ENCODE peak calls at places on chromosomes 12 and 14, in nine cellular contexts. One of them, this sample, is unnamed.

GRCh38 chr14:67396381-67396965 is 15.5 kb downstream of the PLEK2 start:
- DNase-seq in aorta: no peak
- DNase-seq in CD8-positive, alpha-beta T cell: no peak
- DNase-seq in left cardiac atrium: no peak
- DNase-seq in SHP77: no peak
- DNase-seq in upper lobe of right lung: no peak
- DNase-seq in cardiac muscle cell: peak; percentile 65
- DNase-seq in cerebellum: no peak
- DNase-seq in iris pigment epithelial cell: peak; percentile 47
- DNase-seq in this sample: no peak

GRCh38 chr14:68020999-68021663 is 201.6 kb downstream of the RAD51B start:
- DNase-seq in aorta: no peak
- DNase-seq in CD8-positive, alpha-beta T cell: no peak
- DNase-seq in left cardiac atrium: no peak
- DNase-seq in SHP77: no peak
- DNase-seq in upper lobe of right lung: no peak
- DNase-seq in cardiac muscle cell: no peak
- DNase-seq in cerebellum: no peak
- DNase-seq in iris pigment epithelial cell: no peak
- DNase-seq in this sample: no peak

GRCh38 chr14:61491224-61491623 is 169.8 kb downstream of the PRKCH start:
- DNase-seq in aorta: no peak
- DNase-seq in CD8-positive, alpha-beta T cell: no peak
- DNase-seq in left cardiac atrium: no peak
- DNase-seq in SHP77: no peak
- DNase-seq in upper lobe of right lung: no peak
- DNase-seq in cardiac muscle cell: no peak
- DNase-seq in cerebellum: no peak
- DNase-seq in iris pigment epithelial cell: no peak
- DNase-seq in this sample: no peak

GRCh38 chr14:64726585-64726890 is 22.3 kb downstream of the PLEKHG3 start:
- DNase-seq in aorta: peak; percentile 73
- DNase-seq in CD8-positive, alpha-beta T cell: no peak
- DNase-seq in left cardiac atrium: no peak
- DNase-seq in SHP77: no peak
- DNase-seq in upper lobe of right lung: peak; percentile 60
- DNase-seq in cardiac muscle cell: no peak
- DNase-seq in cerebellum: no peak
- DNase-seq in iris pigment epithelial cell: peak; percentile 83
- DNase-seq in this sample: peak; percentile 99

GRCh38 chr12:94046626-94047410 is 101.6 kb upstream of the PLXNC1 start:
- DNase-seq in aorta: no peak
- DNase-seq in CD8-positive, alpha-beta T cell: no peak
- DNase-seq in left cardiac atrium: no peak
- DNase-seq in SHP77: no peak
- DNase-seq in upper lobe of right lung: no peak
- DNase-seq in cardiac muscle cell: peak; percentile 50
- DNase-seq in cerebellum: no peak
- DNase-seq in iris pigment epithelial cell: peak; percentile 21
- DNase-seq in this sample: no peak

GRCh38 chr14:58133739-58134138 is 18.3 kb downstream of the ARMH4 start:
- DNase-seq in aorta: no peak
- DNase-seq in CD8-positive, alpha-beta T cell: no peak
- DNase-seq in left cardiac atrium: no peak
- DNase-seq in SHP77: no peak
- DNase-seq in upper lobe of right lung: no peak
- DNase-seq in cardiac muscle cell: peak; percentile 45
- DNase-seq in cerebellum: no peak
- DNase-seq in iris pigment epithelial cell: peak; percentile 90
- DNase-seq in this sample: no peak

GRCh38 chr12:107352347-107353081 is 259.2 kb upstream of the CRY1 start:
- DNase-seq in aorta: no peak
- DNase-seq in CD8-positive, alpha-beta T cell: no peak
- DNase-seq in left cardiac atrium: no peak
- DNase-seq in SHP77: no peak
- DNase-seq in upper lobe of right lung: no peak
- DNase-seq in cardiac muscle cell: no peak
- DNase-seq in cerebellum: no peak
- DNase-seq in iris pigment epithelial cell: no peak
- DNase-seq in this sample: no peak

GRCh38 chr14:55581011-55581806 is 1.2 kb downstream of the KTN1 start:
- DNase-seq in aorta: peak; percentile 79
- DNase-seq in CD8-positive, alpha-beta T cell: peak; percentile 16
- DNase-seq in left cardiac atrium: peak; percentile 69
- DNase-seq in SHP77: peak; percentile 35
- DNase-seq in upper lobe of right lung: peak; percentile 69
- DNase-seq in cardiac muscle cell: peak; percentile 48
- DNase-seq in cerebellum: peak; percentile 14
- DNase-seq in iris pigment epithelial cell: peak; percentile 43
- DNase-seq in this sample: no peak

GRCh38 chr12:2239376-2240010 is 186.7 kb downstream of the CACNA1C start:
- DNase-seq in aorta: no peak
- DNase-seq in CD8-positive, alpha-beta T cell: no peak
- DNase-seq in left cardiac atrium: peak; percentile 56
- DNase-seq in SHP77: no peak
- DNase-seq in upper lobe of right lung: no peak
- DNase-seq in cardiac muscle cell: peak; percentile 50
- DNase-seq in cerebellum: peak; percentile 95
- DNase-seq in iris pigment epithelial cell: no peak
- DNase-seq in this sample: no peak

GRCh38 chr12:132837693-132838463 is 9.2 kb upstream of the GOLGA3 start:
- DNase-seq in aorta: no peak
- DNase-seq in CD8-positive, alpha-beta T cell: no peak
- DNase-seq in left cardiac atrium: no peak
- DNase-seq in SHP77: no peak
- DNase-seq in upper lobe of right lung: no peak
- DNase-seq in cardiac muscle cell: no peak
- DNase-seq in cerebellum: peak; percentile 66
- DNase-seq in iris pigment epithelial cell: peak; percentile 11
- DNase-seq in this sample: no peak

GRCh38 chr12:46590991-46591703 is 218.6 kb upstream of the SLC38A2 start:
- DNase-seq in aorta: no peak
- DNase-seq in CD8-positive, alpha-beta T cell: no peak
- DNase-seq in left cardiac atrium: no peak
- DNase-seq in SHP77: no peak
- DNase-seq in upper lobe of right lung: no peak
- DNase-seq in cardiac muscle cell: no peak
- DNase-seq in cerebellum: no peak
- DNase-seq in iris pigment epithelial cell: no peak
- DNase-seq in this sample: no peak